ENCODE peak calls at places on chromosome 18, in six cellular contexts. A is breast epithelium, S is PC-3, G is BJ, F is SJSA1, P is pancreas. L is an unnamed sample.

GRCh38 chr18:44844486-44844885 is 163.8 kb downstream of the SETBP1 start:
- DNase-seq in A (no peak), S (no peak), G (no peak), F (no peak), P (no peak), L (no peak)

GRCh38 chr18:6644841-6645240 is 84.7 kb upstream of the ARHGAP28 start:
- DNase-seq in A (no peak), S (no peak), G (no peak), F (no peak), P (no peak), L (no peak)

GRCh38 chr18:75923169-75923568 is 495.7 kb upstream of the SMIM21 start:
- DNase-seq in A (peak; percentile 71), S (peak; percentile 31), G (peak; percentile 31), F (peak; percentile 7), P (peak; percentile 82), L (peak; percentile 0)

GRCh38 chr18:42414756-42415454 is 459.9 kb downstream of the PIK3C3 start:
- DNase-seq in A (no peak), S (no peak), G (no peak), F (peak; percentile 98), P (no peak), L (no peak)

GRCh38 chr18:36635414-36636096 is 193.2 kb downstream of the TPGS2 start:
- DNase-seq in A (no peak), S (no peak), G (no peak), F (no peak), P (no peak), L (no peak)

GRCh38 chr18:23231340-23232021 is 96.2 kb downstream of the CABLES1 start:
- DNase-seq in A (no peak), S (peak; percentile 92), G (peak; percentile 92), F (peak; percentile 85), P (no peak), L (no peak)

GRCh38 chr18:41881285-41881684 is 73.7 kb upstream of the PIK3C3 start:
- DNase-seq in A (no peak), S (peak; percentile 40), G (no peak), F (no peak), P (no peak), L (no peak)

GRCh38 chr18:76452357-76452756 is 42.7 kb downstream of the ZNF516 start:
- DNase-seq in A (no peak), S (no peak), G (no peak), F (peak; percentile 54), P (no peak), L (peak; percentile 57)

GRCh38 chr18:48408727-48409590 is at the start of gene ZBTB7C:
- DNase-seq in A (no peak), S (no peak), G (no peak), F (no peak), P (peak; percentile 24), L (no peak)

GRCh38 chr18:12315481-12315880 is 7.4 kb downstream of the TUBB6 start:
- DNase-seq in A (no peak), S (no peak), G (no peak), F (no peak), P (no peak), L (no peak)

GRCh38 chr18:13386891-13387801 is 168.6 kb downstream of the LDLRAD4 start:
- DNase-seq in A (peak; percentile 30), S (no peak), G (no peak), F (no peak), P (no peak), L (no peak)

GRCh38 chr18:77671456-77672167 is 422.0 kb downstream of the GALR1 start:
- DNase-seq in A (no peak), S (no peak), G (no peak), F (no peak), P (no peak), L (no peak)

GRCh38 chr18:79195716-79196683 is 126.8 kb downstream of the ATP9B start:
- DNase-seq in A (no peak), S (no peak), G (no peak), F (no peak), P (no peak), L (no peak)

GRCh38 chr18:45049548-45050307 is 369.0 kb downstream of the SETBP1 start:
- DNase-seq in A (no peak), S (no peak), G (no peak), F (no peak), P (no peak), L (no peak)

GRCh38 chr18:70256184-70256583 is 32.7 kb upstream of the SOCS6 start:
- DNase-seq in A (no peak), S (no peak), G (no peak), F (no peak), P (no peak), L (no peak)

GRCh38 chr18:22273101-22274039 is 104.0 kb downstream of the GATA6 start:
- DNase-seq in A (no peak), S (no peak), G (no peak), F (no peak), P (no peak), L (no peak)

GRCh38 chr18:46332956-46333355 is 228.8 kb downstream of the HAUS1 start:
- DNase-seq in A (no peak), S (no peak), G (no peak), F (no peak), P (peak; percentile 50), L (no peak)

GRCh38 chr18:8882632-8883408 is 177.5 kb downstream of the MTCL1 start:
- DNase-seq in A (no peak), S (peak; percentile 93), G (no peak), F (peak; percentile 24), P (no peak), L (peak; percentile 24)

GRCh38 chr18:55900380-55900779 is 312.4 kb upstream of the TCF4 start:
- DNase-seq in A (no peak), S (peak; percentile 53), G (peak; percentile 50), F (peak; percentile 65), P (no peak), L (no peak)

GRCh38 chr18:75097491-75098225 is 111.3 kb downstream of the PTGR3 start:
- DNase-seq in A (no peak), S (no peak), G (no peak), F (no peak), P (no peak), L (no peak)

GRCh38 chr18:48529796-48530195 is 9.0 kb upstream of the CTIF start:
- DNase-seq in A (no peak), S (peak; percentile 39), G (no peak), F (peak; percentile 77), P (no peak), L (peak; percentile 9)

DNA sequence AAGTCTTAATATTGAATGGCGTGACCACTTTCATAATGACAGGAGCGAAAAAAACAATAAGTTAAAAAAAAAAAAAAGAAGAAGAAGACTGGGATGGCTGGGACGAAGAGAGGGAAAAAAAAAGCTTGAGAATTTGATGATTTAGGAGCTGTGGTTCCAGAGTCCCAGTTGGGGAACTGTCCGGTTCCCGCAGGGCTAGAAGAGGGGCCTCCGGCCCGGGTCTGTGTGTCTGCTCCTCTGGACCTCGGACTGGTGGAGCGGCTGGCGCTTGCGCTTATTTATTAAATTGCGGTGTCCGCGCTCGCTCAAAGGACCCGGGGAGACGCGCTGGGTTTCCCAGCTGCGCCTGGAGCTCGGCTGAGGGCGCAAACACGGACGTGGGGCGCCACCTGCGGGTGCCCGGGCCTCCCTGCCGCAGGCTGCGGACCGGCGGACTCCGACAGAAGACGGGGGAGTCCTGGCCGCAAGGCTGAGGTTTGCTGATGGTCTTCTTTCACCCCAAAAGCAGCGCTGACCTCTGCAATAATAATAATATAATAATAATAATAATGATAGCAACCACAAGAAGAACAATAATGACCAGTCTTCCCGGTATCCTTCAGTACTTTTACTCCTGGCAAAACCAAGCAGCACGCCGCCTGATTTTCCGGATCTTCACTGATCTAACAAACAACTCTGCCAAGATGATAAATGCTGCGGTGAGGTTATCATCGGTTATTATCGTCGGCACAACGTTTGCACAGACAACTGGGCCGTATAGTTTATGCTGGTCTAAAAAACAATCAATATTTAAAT is at the start of gene CBLN2:
- DNase-seq in A (no peak), S (peak; percentile 75), G (no peak), F (peak; percentile 28), P (peak; percentile 49), L (peak; percentile 68)
- H3K27me3 ChIP-seq in A (peaks cover 6% of the 10 kb centered on the region), S (peaks cover 72% of the 10 kb centered on the region), G (peaks cover 3% of the 10 kb centered on the region), F (peaks cover 47% of the 10 kb centered on the region), P (peaks cover 10% of the 10 kb centered on the region), L (no peaks in the 10 kb centered on the region)

GRCh38 chr18:57624988-57625387 is 3.4 kb upstream of the NARS1 start:
- DNase-seq in A (no peak), S (peak; percentile 21), G (no peak), F (no peak), P (no peak), L (no peak)

GRCh38 chr18:57621252-57621607 is 406 bp downstream of the NARS1 start:
- DNase-seq in A (no peak), S (peak; percentile 10), G (no peak), F (no peak), P (no peak), L (no peak)

DNA sequence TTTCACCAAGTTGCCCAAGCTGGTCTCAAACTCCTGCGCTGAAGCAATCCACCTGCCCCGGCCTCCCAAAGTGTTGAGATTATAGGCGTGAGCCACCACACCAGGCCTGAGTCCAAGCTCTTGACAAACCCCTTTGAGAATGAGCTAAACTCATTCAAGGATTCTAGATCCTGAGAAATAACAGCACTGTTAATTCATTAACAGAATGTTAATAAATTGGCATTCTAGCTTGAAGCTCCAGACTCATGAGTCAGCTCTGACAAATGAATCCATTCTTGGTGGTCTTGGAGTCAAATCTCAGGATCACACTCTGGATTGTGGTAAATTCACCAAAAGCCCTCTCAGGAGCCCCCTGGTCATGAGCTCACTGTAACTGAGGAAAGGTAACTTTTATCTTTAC is 1.8 kb downstream of the NARS1 start:
- DNase-seq in A (no peak), S (no peak), G (no peak), F (no peak), P (no peak), L (no peak)
- H3K4me3 ChIP-seq in A (no peak overlapping the region), S (peak overlapping the region; percentile 91), G (no peak overlapping the region), F (no peak overlapping the region), P (no peak overlapping the region), L (no peak overlapping the region)

GRCh38 chr18:24786027-24786426 is 325.6 kb downstream of the HRH4 start:
- DNase-seq in A (no peak), S (no peak), G (no peak), F (no peak), P (no peak), L (no peak)
- H3K27me3 ChIP-seq in A (no peaks in the 10 kb centered on the region), S (peaks cover 42% of the 10 kb centered on the region), G (no peaks in the 10 kb centered on the region), F (no peaks in the 10 kb centered on the region), P (no peaks in the 10 kb centered on the region), L (no peaks in the 10 kb centered on the region)

GRCh38 chr18:62938451-62938850 is 223.1 kb downstream of the PHLPP1 start:
- DNase-seq in A (no peak), S (no peak), G (no peak), F (no peak), P (no peak), L (no peak)

GRCh38 chr18:62938006-62938405 is 222.7 kb downstream of the PHLPP1 start:
- DNase-seq in A (no peak), S (peak; percentile 25), G (peak; percentile 70), F (no peak), P (no peak), L (no peak)

GRCh38 chr18:62939925-62940324 is 224.6 kb downstream of the PHLPP1 start:
- DNase-seq in A (no peak), S (no peak), G (no peak), F (no peak), P (no peak), L (no peak)

GRCh38 chr18:62937065-62937464 is 221.7 kb downstream of the PHLPP1 start:
- DNase-seq in A (no peak), S (peak; percentile 72), G (no peak), F (no peak), P (no peak), L (no peak)

DNA sequence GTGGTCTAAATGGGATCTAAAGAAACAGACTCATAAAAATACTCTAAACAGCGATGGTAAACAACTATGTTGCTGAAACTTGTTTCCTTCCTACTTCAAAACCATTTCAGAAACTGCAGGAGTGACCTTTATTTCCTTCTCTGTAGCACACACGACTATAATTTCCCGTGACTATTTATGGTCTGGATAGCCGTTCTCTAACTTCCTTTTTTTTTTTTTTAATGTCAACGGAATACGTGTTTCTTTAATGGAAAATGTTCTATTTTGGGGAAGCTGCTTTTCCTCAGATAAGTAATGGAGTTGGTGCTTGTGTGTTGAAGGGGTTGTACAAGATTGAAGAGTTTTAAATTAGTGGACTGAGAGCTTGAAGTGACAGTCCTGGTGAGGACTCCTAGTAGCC is 224.1 kb downstream of the PHLPP1 start:
- DNase-seq in A (no peak), S (no peak), G (no peak), F (no peak), P (no peak), L (no peak)
- H3K4me3 ChIP-seq in A (no peak overlapping the region), S (no peak overlapping the region), G (no peak overlapping the region), F (no peak overlapping the region), P (no peak overlapping the region), L (no peak overlapping the region)

L was measured in SJCRH30.